ENCODE peak calls at places on chromosomes 3 and 15, in four cellular contexts. One of them, this sample, is unnamed.

GRCh38 chr3:182697345-182697919 is 95.9 kb upstream of the ATP11B start:
- DNase-seq in GM12878: no peak
- DNase-seq in HepG2: no peak
- DNase-seq in K562: peak; percentile 19
- DNase-seq in this sample: peak; percentile 35

GRCh38 chr15:29825205-29825604 is 2.9 kb upstream of the TJP1 start:
- DNase-seq in K562: no peak
- DNase-seq in HepG2: no peak
- DNase-seq in GM12878: peak; percentile 17
- DNase-seq in this sample: no peak

GRCh38 chr15:42315435-42316020 is 42.3 kb upstream of the TMEM87A start:
- DNase-seq in HepG2: no peak
- DNase-seq in K562: no peak
- DNase-seq in GM12878: no peak
- DNase-seq in this sample: no peak

GRCh38 chr15:90076716-90077115 is 25.6 kb downstream of the IDH2 start:
- DNase-seq in GM12878: no peak
- DNase-seq in K562: no peak
- DNase-seq in HepG2: no peak
- DNase-seq in this sample: no peak

GRCh38 chr15:22810033-22810734 is 23.7 kb downstream of the NIPA1 start:
- DNase-seq in GM12878: no peak
- DNase-seq in HepG2: no peak
- DNase-seq in K562: no peak
- DNase-seq in this sample: no peak

GRCh38 chr3:53776494-53777101 is 69.6 kb downstream of the CHDH start:
- DNase-seq in GM12878: no peak
- DNase-seq in HepG2: no peak
- DNase-seq in K562: no peak
- DNase-seq in this sample: no peak

GRCh38 chr3:141408596-141408995 is 40.3 kb downstream of the ZBTB38 start:
- DNase-seq in K562: no peak
- DNase-seq in GM12878: no peak
- DNase-seq in HepG2: no peak
- DNase-seq in this sample: no peak

GRCh38 chr3:52561028-52561749 is 24.8 kb downstream of the UQCC5 start:
- DNase-seq in K562: no peak
- DNase-seq in GM12878: no peak
- DNase-seq in HepG2: no peak
- DNase-seq in this sample: no peak

GRCh38 chr3:63351159-63352007 is 73.3 kb downstream of the SYNPR start:
- DNase-seq in GM12878: peak; percentile 1
- DNase-seq in K562: peak; percentile 17
- DNase-seq in HepG2: peak; percentile 51
- DNase-seq in this sample: peak; percentile 43

GRCh38 chr3:193563429-193563828 is 8.7 kb upstream of the ATP13A4 start:
- DNase-seq in K562: no peak
- DNase-seq in GM12878: no peak
- DNase-seq in HepG2: no peak
- DNase-seq in this sample: no peak

GRCh38 chr3:31197941-31198340 is 303.5 kb upstream of the GADL1 start:
- DNase-seq in K562: no peak
- DNase-seq in HepG2: no peak
- DNase-seq in GM12878: no peak
- DNase-seq in this sample: no peak

GRCh38 chr3:15291589-15292541 is 40.5 kb downstream of the SH3BP5 start:
- DNase-seq in GM12878: peak; percentile 89
- DNase-seq in HepG2: no peak
- DNase-seq in K562: peak; percentile 41
- DNase-seq in this sample: no peak

GRCh38 chr3:90241481-90241880 is 1134.1 kb downstream of the EPHA3 start:
- DNase-seq in K562: no peak
- DNase-seq in GM12878: no peak
- DNase-seq in HepG2: no peak
- DNase-seq in this sample: no peak

DNA sequence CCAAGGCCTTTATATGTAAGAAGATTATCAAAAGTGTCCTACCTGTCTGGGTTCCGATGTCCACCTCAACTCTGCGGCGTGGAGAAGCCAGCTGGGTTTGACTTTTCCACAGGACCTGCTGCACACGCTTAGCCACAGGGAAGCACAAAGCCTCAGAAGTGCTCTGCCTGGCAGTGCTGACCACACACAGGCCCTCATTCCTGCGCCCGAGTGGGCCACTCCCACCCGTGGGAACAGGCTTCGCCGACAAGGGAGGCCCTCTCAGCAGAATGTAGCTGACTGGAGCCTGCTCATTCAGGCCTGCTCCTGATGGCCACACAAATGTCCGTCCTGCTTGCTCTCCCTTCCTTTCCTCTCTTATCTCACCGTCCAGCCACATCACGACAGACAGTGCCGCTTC is 221.4 kb upstream of the LRRN1 start:
- DNase-seq in GM12878: no peak
- DNase-seq in HepG2: no peak
- DNase-seq in K562: no peak
- DNase-seq in this sample: no peak
- TF ChIP-seq FOXK2 in GM12878: no peak
- TF ChIP-seq FOXK2 in HepG2: no peak
- TF ChIP-seq FOXK2 in K562: no peak
- TF ChIP-seq FOXK2 in this sample: no peak

GRCh38 chr3:7146529-7146928 is 285.6 kb downstream of the GRM7 start:
- DNase-seq in HepG2: no peak
- DNase-seq in K562: no peak
- DNase-seq in GM12878: no peak
- DNase-seq in this sample: no peak

DNA sequence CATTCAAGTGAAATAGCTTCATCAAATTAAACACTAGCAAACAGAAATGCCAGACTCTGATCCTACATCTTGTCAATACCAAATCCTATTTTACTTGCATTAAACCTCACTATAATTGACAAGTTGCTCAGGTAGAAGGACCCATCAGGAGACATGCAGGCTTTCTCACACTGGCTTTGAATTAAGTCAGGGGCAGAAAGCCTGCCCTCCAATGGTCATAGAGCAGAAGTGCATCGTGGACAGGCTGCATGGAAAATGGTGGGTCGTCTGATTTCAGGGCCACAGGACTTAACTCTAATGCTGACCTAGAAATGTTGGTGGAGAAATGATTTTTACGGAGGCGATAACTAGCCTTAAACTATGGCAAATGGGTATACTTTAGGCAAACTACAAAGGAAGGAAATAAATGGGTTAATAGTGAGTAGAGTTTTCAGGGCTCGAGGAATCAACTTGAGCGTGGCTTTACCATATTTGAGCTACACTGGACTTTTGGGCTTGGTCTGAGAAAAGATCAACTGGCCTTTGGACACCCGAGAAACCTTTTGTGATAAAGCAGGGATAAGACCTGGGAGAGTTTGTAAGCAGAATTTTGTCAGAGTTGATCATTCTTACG is 283.9 kb downstream of the GRM7 start:
- DNase-seq in GM12878: no peak
- DNase-seq in HepG2: peak; percentile 1
- DNase-seq in K562: peak; percentile 8
- DNase-seq in this sample: peak; percentile 26
- TF ChIP-seq FOXK2 in GM12878: no peak
- TF ChIP-seq FOXK2 in HepG2: no peak
- TF ChIP-seq FOXK2 in K562: no peak
- TF ChIP-seq FOXK2 in this sample: no peak

GRCh38 chr3:59240856-59241255 is 191.0 kb upstream of the CFAP20DC start:
- DNase-seq in GM12878: no peak
- DNase-seq in HepG2: no peak
- DNase-seq in K562: no peak
- DNase-seq in this sample: no peak

GRCh38 chr3:59235221-59236012 is 185.6 kb upstream of the CFAP20DC start:
- DNase-seq in K562: no peak
- DNase-seq in GM12878: peak; percentile 46
- DNase-seq in HepG2: no peak
- DNase-seq in this sample: no peak

GRCh38 chr3:59237121-59237520 is 187.3 kb upstream of the CFAP20DC start:
- DNase-seq in K562: no peak
- DNase-seq in HepG2: no peak
- DNase-seq in GM12878: no peak
- DNase-seq in this sample: no peak
- TF ChIP-seq FOXK2 in K562: no peak
- TF ChIP-seq FOXK2 in HepG2: no peak
- TF ChIP-seq FOXK2 in GM12878: no peak
- TF ChIP-seq FOXK2 in this sample: no peak

DNA sequence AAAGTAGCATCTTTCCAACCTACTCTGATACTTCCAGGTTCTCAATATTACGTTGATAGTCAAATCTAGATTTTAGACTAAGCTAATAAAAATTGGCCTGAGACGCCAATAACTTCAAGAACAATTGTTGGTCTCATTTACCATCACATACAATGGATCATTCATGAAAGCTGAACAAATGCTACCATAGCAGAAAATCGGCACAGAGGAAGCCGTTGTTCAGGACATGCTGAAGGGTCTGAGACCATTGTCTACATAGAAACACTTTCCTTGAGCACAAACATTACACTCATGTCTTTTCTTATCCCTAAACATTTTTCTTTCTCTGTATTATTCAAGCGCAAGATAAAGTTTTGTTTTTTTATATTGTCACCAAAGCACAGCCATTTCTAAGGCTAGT is 37.2 kb upstream of the FHIT start:
- DNase-seq in HepG2: no peak
- DNase-seq in GM12878: no peak
- DNase-seq in K562: no peak
- DNase-seq in this sample: no peak
- TF ChIP-seq FOXK2 in HepG2: no peak
- TF ChIP-seq FOXK2 in GM12878: no peak
- TF ChIP-seq FOXK2 in K562: no peak
- TF ChIP-seq FOXK2 in this sample: no peak

GRCh38 chr15:82894971-82895520 is 57.5 kb downstream of the HOMER2 start:
- DNase-seq in K562: no peak
- DNase-seq in HepG2: no peak
- DNase-seq in GM12878: no peak
- DNase-seq in this sample: no peak
- TF ChIP-seq FOXK2 in K562: no peak
- TF ChIP-seq FOXK2 in HepG2: no peak
- TF ChIP-seq FOXK2 in GM12878: no peak
- TF ChIP-seq FOXK2 in this sample: no peak

GRCh38 chr3:127747751-127748521 is 74.4 kb downstream of the MGLL start:
- DNase-seq in K562: no peak
- DNase-seq in GM12878: no peak
- DNase-seq in HepG2: no peak
- DNase-seq in this sample: no peak
- TF ChIP-seq FOXK2 in K562: no peak
- TF ChIP-seq FOXK2 in GM12878: no peak
- TF ChIP-seq FOXK2 in HepG2: no peak
- TF ChIP-seq FOXK2 in this sample: no peak

GRCh38 chr3:55164876-55165275 is 237.0 kb upstream of the LRTM1 start:
- DNase-seq in HepG2: no peak
- DNase-seq in GM12878: no peak
- DNase-seq in K562: no peak
- DNase-seq in this sample: no peak
- TF ChIP-seq FOXK2 in HepG2: no peak
- TF ChIP-seq FOXK2 in GM12878: no peak
- TF ChIP-seq FOXK2 in K562: no peak
- TF ChIP-seq FOXK2 in this sample: no peak

GRCh38 chr15:28114721-28115622 is 15.9 kb upstream of the OCA2 start:
- DNase-seq in K562: no peak
- DNase-seq in GM12878: no peak
- DNase-seq in HepG2: no peak
- DNase-seq in this sample: no peak
- TF ChIP-seq FOXK2 in K562: no peak
- TF ChIP-seq FOXK2 in GM12878: no peak
- TF ChIP-seq FOXK2 in HepG2: no peak
- TF ChIP-seq FOXK2 in this sample: no peak

GRCh38 chr3:49411550-49411967 is 217 bp downstream of the RHOA start:
- DNase-seq in GM12878: no peak
- DNase-seq in HepG2: peak; percentile 44
- DNase-seq in K562: peak; percentile 51
- DNase-seq in this sample: peak; percentile 20

GRCh38 chr3:49412632-49413337 is 562 bp downstream of the TCTA start:
- DNase-seq in HepG2: no peak
- DNase-seq in K562: no peak
- DNase-seq in GM12878: no peak
- DNase-seq in this sample: no peak

GRCh38 chr3:49414753-49415152 is 2.5 kb downstream of the TCTA start:
- DNase-seq in K562: no peak
- DNase-seq in GM12878: no peak
- DNase-seq in HepG2: no peak
- DNase-seq in this sample: no peak

GRCh38 chr3:49411968-49412631 is at the start of the genes RHOA and TCTA:
- DNase-seq in HepG2: peak; percentile 99
- DNase-seq in GM12878: peak; percentile 99
- DNase-seq in K562: peak; percentile 99
- DNase-seq in this sample: peak; percentile 96

GRCh38 chr3:49413338-49413734 is 1.1 kb downstream of the TCTA start:
- DNase-seq in HepG2: no peak
- DNase-seq in GM12878: no peak
- DNase-seq in K562: no peak
- DNase-seq in this sample: no peak
- TF ChIP-seq FOXK2 in HepG2: no peak
- TF ChIP-seq FOXK2 in GM12878: no peak
- TF ChIP-seq FOXK2 in K562: no peak
- TF ChIP-seq FOXK2 in this sample: no peak

DNA sequence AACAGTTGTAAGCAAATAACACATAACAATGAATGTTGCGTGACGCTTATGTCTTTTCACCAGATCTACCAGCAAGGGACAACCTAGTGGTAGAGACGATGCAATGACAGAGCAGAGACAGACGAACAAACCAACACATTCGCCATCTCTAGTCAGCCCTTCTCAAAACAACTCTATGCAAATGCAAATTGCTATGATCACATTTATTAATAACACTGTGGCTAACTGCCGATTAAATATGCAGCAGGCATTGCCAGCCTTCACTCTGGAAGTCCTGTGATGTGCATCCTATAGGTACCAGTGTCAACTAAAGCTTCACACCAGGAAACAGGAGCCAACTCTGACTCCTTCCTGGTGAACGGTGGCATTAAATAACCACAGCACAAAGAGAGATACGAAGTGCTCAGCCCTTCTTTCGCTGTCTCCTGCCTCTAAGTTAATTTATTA is 94.2 kb downstream of the FOXP1 start:
- DNase-seq in GM12878: no peak
- DNase-seq in K562: no peak
- DNase-seq in HepG2: no peak
- DNase-seq in this sample: no peak
- TF ChIP-seq FOXK2 in GM12878: no peak
- TF ChIP-seq FOXK2 in K562: no peak
- TF ChIP-seq FOXK2 in HepG2: no peak
- TF ChIP-seq FOXK2 in this sample: no peak

This sample was measured in HEK293T.